ENCODE peak calls at places on chromosome 5, in five cellular contexts. One of them, this sample, is unnamed.

GRCh38 chr5:77893225-77893860 is 117.2 kb upstream of the TBCA start:
- DNase-seq in natural killer cell: no peak
- DNase-seq in tibial artery: no peak
- DNase-seq in T-helper 17 cell: no peak
- DNase-seq in choroid plexus epithelial cell: peak
- DNase-seq in this sample: peak

GRCh38 chr5:53109041-53109435 is 519 bp downstream of the MOCS2 start:
- DNase-seq in natural killer cell: no peak
- DNase-seq in tibial artery: no peak
- DNase-seq in T-helper 17 cell: no peak
- DNase-seq in choroid plexus epithelial cell: peak
- DNase-seq in this sample: peak

GRCh38 chr5:38329132-38329715 is 70.9 kb downstream of the EGFLAM start:
- DNase-seq in natural killer cell: no peak
- DNase-seq in tibial artery: no peak
- DNase-seq in T-helper 17 cell: no peak
- DNase-seq in choroid plexus epithelial cell: peak
- DNase-seq in this sample: peak

GRCh38 chr5:176737001-176737745 is 73.2 kb upstream of the UNC5A start:
- DNase-seq in natural killer cell: peak
- DNase-seq in tibial artery: peak
- DNase-seq in T-helper 17 cell: no peak
- DNase-seq in choroid plexus epithelial cell: no peak
- DNase-seq in this sample: no peak

GRCh38 chr5:72452515-72453259 is 54.5 kb downstream of the ZNF366 start:
- DNase-seq in natural killer cell: no peak
- DNase-seq in tibial artery: peak
- DNase-seq in T-helper 17 cell: no peak
- DNase-seq in choroid plexus epithelial cell: peak
- DNase-seq in this sample: peak

GRCh38 chr5:140259509-140259908 is 43.4 kb downstream of the PFDN1 start:
- DNase-seq in natural killer cell: no peak
- DNase-seq in tibial artery: no peak
- DNase-seq in T-helper 17 cell: no peak
- DNase-seq in choroid plexus epithelial cell: no peak
- DNase-seq in this sample: peak

GRCh38 chr5:172878585-172879433 is 44.8 kb downstream of the ERGIC1 start:
- DNase-seq in natural killer cell: no peak
- DNase-seq in tibial artery: peak
- DNase-seq in T-helper 17 cell: no peak
- DNase-seq in choroid plexus epithelial cell: peak
- DNase-seq in this sample: no peak

GRCh38 chr5:39013938-39014337 is 60.3 kb downstream of the RICTOR start:
- DNase-seq in natural killer cell: no peak
- DNase-seq in tibial artery: no peak
- DNase-seq in T-helper 17 cell: no peak
- DNase-seq in choroid plexus epithelial cell: peak
- DNase-seq in this sample: no peak

GRCh38 chr5:76175051-76175666 is 92.0 kb downstream of the SV2C start:
- DNase-seq in natural killer cell: peak
- DNase-seq in tibial artery: no peak
- DNase-seq in T-helper 17 cell: peak
- DNase-seq in choroid plexus epithelial cell: peak
- DNase-seq in this sample: peak

GRCh38 chr5:100791376-100791775 is 111.7 kb downstream of the ST8SIA4 start:
- DNase-seq in natural killer cell: no peak
- DNase-seq in tibial artery: no peak
- DNase-seq in T-helper 17 cell: no peak
- DNase-seq in choroid plexus epithelial cell: no peak
- DNase-seq in this sample: no peak

GRCh38 chr5:169160405-169160901 is 140.5 kb downstream of the SLIT3 start:
- DNase-seq in natural killer cell: no peak
- DNase-seq in tibial artery: peak
- DNase-seq in T-helper 17 cell: no peak
- DNase-seq in choroid plexus epithelial cell: no peak
- DNase-seq in this sample: peak

GRCh38 chr5:175889910-175890684 is 18.7 kb downstream of the CPLX2 start:
- DNase-seq in natural killer cell: no peak
- DNase-seq in tibial artery: no peak
- DNase-seq in T-helper 17 cell: no peak
- DNase-seq in choroid plexus epithelial cell: no peak
- DNase-seq in this sample: no peak

GRCh38 chr5:155631116-155631515 is 617.6 kb downstream of the KIF4B start:
- DNase-seq in natural killer cell: no peak
- DNase-seq in tibial artery: no peak
- DNase-seq in T-helper 17 cell: no peak
- DNase-seq in choroid plexus epithelial cell: no peak
- DNase-seq in this sample: peak

GRCh38 chr5:62779010-62779422 is 200.4 kb downstream of the LRRC70 start:
- DNase-seq in natural killer cell: no peak
- DNase-seq in tibial artery: no peak
- DNase-seq in T-helper 17 cell: no peak
- DNase-seq in choroid plexus epithelial cell: peak
- DNase-seq in this sample: peak

GRCh38 chr5:125176005-125176390 is 429.6 kb upstream of the ZNF608 start:
- DNase-seq in natural killer cell: no peak
- DNase-seq in tibial artery: no peak
- DNase-seq in T-helper 17 cell: no peak
- DNase-seq in choroid plexus epithelial cell: no peak
- DNase-seq in this sample: no peak

This sample was measured in mammary epithelial cell.